ENCODE peak calls at places on chromosomes 1 and 21, in seven cellular contexts. X is right atrium auricular region; P is cardiac muscle cell; U is activated CD8-positive, alpha-beta memory T cell treated with anti-CD3 and anti-CD28 coated beads for 24 hours; M is cardiac fibroblast; N is foreskin melanocyte; Q is GM23248. J is an unnamed sample.

GRCh38 chr21:29347274-29347681 is 48.6 kb downstream of the BACH1 start:
- DNase-seq in X (no peak), P (no peak), U (no peak), M (no peak), N (no peak), Q (peak), J (no peak)

GRCh38 chr21:29849735-29850176 is 90.0 kb downstream of the GRIK1 start:
- DNase-seq in X (no peak), P (peak), U (peak), M (peak), N (peak), Q (peak), J (no peak)

GRCh38 chr1:27348861-27349783 is 7.3 kb downstream of the SYTL1 start:
- DNase-seq in X (no peak), P (peak), U (peak), M (no peak), N (no peak), Q (peak), J (no peak)

GRCh38 chr1:29826646-29827045 is 590.3 kb downstream of the PTPRU start:
- DNase-seq in X (peak), P (no peak), U (no peak), M (no peak), N (no peak), Q (no peak), J (peak)

GRCh38 chr1:6142734-6143133 is 37.4 kb downstream of the CHD5 start:
- DNase-seq in X (no peak), P (no peak), U (no peak), M (no peak), N (no peak), Q (no peak), J (no peak)

GRCh38 chr21:9837946-9838801 is 683.2 kb upstream of the TPTE start:
- DNase-seq in X (no peak), P (no peak), U (no peak), M (no peak), N (no peak), Q (no peak), J (peak)

GRCh38 chr1:110916669-110917306 is 43.8 kb downstream of the CD53 start:
- DNase-seq in X (no peak), P (no peak), U (no peak), M (peak), N (no peak), Q (peak), J (no peak)

GRCh38 chr1:232571523-232571922 is 58.4 kb downstream of the SIPA1L2 start:
- DNase-seq in X (no peak), P (no peak), U (no peak), M (peak), N (no peak), Q (peak), J (no peak)

GRCh38 chr1:20593766-20594165 is 4.9 kb downstream of the CDA start:
- DNase-seq in X (no peak), P (no peak), U (no peak), M (no peak), N (no peak), Q (no peak), J (no peak)

GRCh38 chr1:205930698-205931330 is 12.4 kb downstream of the SLC26A9 start:
- DNase-seq in X (no peak), P (no peak), U (no peak), M (no peak), N (no peak), Q (no peak), J (no peak)

GRCh38 chr1:26084091-26084561 is 16.7 kb upstream of the TRIM63 start:
- DNase-seq in X (no peak), P (no peak), U (no peak), M (no peak), N (no peak), Q (peak), J (no peak)

GRCh38 chr1:181104790-181105133 is 16.3 kb downstream of the IER5 start:
- DNase-seq in X (no peak), P (peak), U (peak), M (no peak), N (no peak), Q (peak), J (no peak)

GRCh38 chr1:31127266-31127665 is 61.7 kb upstream of the PUM1 start:
- DNase-seq in X (no peak), P (peak), U (no peak), M (peak), N (no peak), Q (peak), J (no peak)

GRCh38 chr1:7808253-7808844 is 24.3 kb downstream of the PER3 start:
- DNase-seq in X (no peak), P (peak), U (no peak), M (peak), N (peak), Q (peak), J (no peak)

GRCh38 chr1:98002288-98002687 is 81.5 kb upstream of the DPYD start:
- DNase-seq in X (no peak), P (no peak), U (no peak), M (no peak), N (no peak), Q (peak), J (no peak)

GRCh38 chr1:177488722-177489121 is 318.0 kb downstream of the BRINP2 start:
- DNase-seq in X (no peak), P (no peak), U (no peak), M (no peak), N (no peak), Q (no peak), J (no peak)

GRCh38 chr1:193066606-193067005 is 7.2 kb downstream of the RO60 start:
- DNase-seq in X (no peak), P (no peak), U (no peak), M (no peak), N (no peak), Q (no peak), J (no peak)

GRCh38 chr1:173202430-173203145 is 4.5 kb downstream of the TNFSF4 start:
- DNase-seq in X (no peak), P (peak), U (no peak), M (peak), N (peak), Q (peak), J (no peak)

GRCh38 chr1:236058141-236058626 is 6.7 kb downstream of the NID1 start:
- DNase-seq in X (no peak), P (no peak), U (no peak), M (peak), N (peak), Q (peak), J (no peak)

GRCh38 chr1:206471415-206471801 is 1.1 kb downstream of the IKBKE start:
- DNase-seq in X (no peak), P (no peak), U (no peak), M (no peak), N (no peak), Q (no peak), J (no peak)

GRCh38 chr1:224501836-224502235 is 67.2 kb upstream of the WDR26 start:
- DNase-seq in X (no peak), P (no peak), U (no peak), M (no peak), N (no peak), Q (no peak), J (no peak)

GRCh38 chr1:5770981-5771765 is 221.1 kb downstream of the NPHP4 start:
- DNase-seq in X (no peak), P (peak), U (no peak), M (no peak), N (no peak), Q (peak), J (no peak)

GRCh38 chr1:52461821-52462220 is 57.4 kb downstream of the PRPF38A start:
- DNase-seq in X (no peak), P (no peak), U (no peak), M (no peak), N (no peak), Q (no peak), J (no peak)